ENCODE peak calls at places on chromosomes 16 and 17, in nine cellular contexts. H is body of pancreas, I is astrocyte of the spinal cord, G is AG10803, P is left ventricle myocardium inferior, E is mucosa of descending colon, B is heart right ventricle, L is hepatocyte, A is brain microvascular endothelial cell. M is an unnamed sample.
A peak's percentile ranks its signal among the peaks of the same experiment; 100 is the strongest.

GRCh38 chr16:78099372-78100161 is at the start of gene WWOX:
- DNase-seq in B (peak; percentile 96), G (peak; percentile 98), H (peak; percentile 97), I (peak; percentile 99), L (peak; percentile 98), E (peak; percentile 98), A (peak; percentile 98), P (peak; percentile 96), M (peak; percentile 98)

GRCh38 chr16:80938035-80938927 is 68.4 kb downstream of the CMC2 start:
- DNase-seq in A (peak; percentile 96), P (no peak), I (peak; percentile 98), B (peak; percentile 32), L (peak; percentile 73), G (peak; percentile 100), E (no peak), H (peak; percentile 35), M (peak; percentile 100)

GRCh38 chr16:84410361-84411138 is 42.2 kb downstream of the ATP2C2 start:
- DNase-seq in P (no peak), G (no peak), L (no peak), I (no peak), E (no peak), A (no peak), B (no peak), H (no peak), M (no peak)

GRCh38 chr16:23847938-23848337 is 12.2 kb downstream of the PRKCB start:
- DNase-seq in I (no peak), B (no peak), L (no peak), H (no peak), G (no peak), A (no peak), P (no peak), E (no peak), M (no peak)

GRCh38 chr16:80176114-80176513 is 364.7 kb upstream of the DYNLRB2 start:
- DNase-seq in L (no peak), I (no peak), B (no peak), E (no peak), G (peak; percentile 51), H (no peak), A (no peak), P (no peak), M (no peak)

GRCh38 chr16:24723663-24724062 is 5.8 kb upstream of the TNRC6A start:
- DNase-seq in I (no peak), E (no peak), L (no peak), H (no peak), B (no peak), G (no peak), A (no peak), P (no peak), M (no peak)

GRCh38 chr16:22220714-22221113 is 14.6 kb downstream of the EEF2K start:
- DNase-seq in P (peak; percentile 47), I (no peak), H (no peak), B (peak; percentile 34), E (no peak), L (no peak), A (no peak), G (no peak), M (no peak)

GRCh38 chr17:56708220-56708567 is 114.7 kb downstream of the NOG start:
- DNase-seq in L (no peak), E (no peak), G (peak; percentile 40), A (no peak), I (no peak), B (no peak), P (no peak), H (no peak), M (peak; percentile 7)

GRCh38 chr17:42017866-42018200 is 594 bp upstream of the DNAJC7 start:
- DNase-seq in B (no peak), I (no peak), H (no peak), P (no peak), G (no peak), A (no peak), E (peak; percentile 51), L (no peak), M (no peak)

GRCh38 chr16:81748476-81749198 is 30.5 kb upstream of the PLCG2 start:
- DNase-seq in B (no peak), G (no peak), H (no peak), E (no peak), A (no peak), I (no peak), L (no peak), P (no peak), M (no peak)

GRCh38 chr17:82216301-82217119 is 3.9 kb upstream of the CCDC57 start:
- DNase-seq in L (peak; percentile 17), E (peak; percentile 87), B (peak; percentile 61), P (peak; percentile 66), H (peak; percentile 91), G (peak; percentile 96), I (peak; percentile 71), A (no peak), M (peak; percentile 87)

GRCh38 chr17:1374426-1375177 is 25.4 kb downstream of the YWHAE start:
- DNase-seq in P (no peak), H (no peak), G (no peak), I (no peak), B (no peak), E (no peak), L (no peak), A (no peak), M (no peak)

GRCh38 chr16:85307552-85308364 is 195.5 kb upstream of the CIBAR2 start:
- DNase-seq in I (no peak), L (no peak), P (no peak), E (no peak), B (no peak), H (no peak), G (no peak), A (no peak), M (no peak)

GRCh38 chr16:1964506-1965471 is at the start of gene RPS2:
- DNase-seq in H (peak; percentile 100), G (peak; percentile 98), E (peak; percentile 98), P (peak; percentile 100), A (peak; percentile 99), L (peak; percentile 100), I (peak; percentile 99), B (peak; percentile 98), M (peak; percentile 99)
- H3K4me3 ChIP-seq in H (peak within 1 kb of the TSS; percentile 68), G (peak within 1 kb of the TSS; percentile 90), E (peak within 1 kb of the TSS; percentile 80), P (peak within 1 kb of the TSS; percentile 94), A (peak within 1 kb of the TSS; percentile 93), L (peak within 1 kb of the TSS; percentile 57), I (peak within 1 kb of the TSS; percentile 84), B (peak within 1 kb of the TSS; percentile 93), M (peak within 1 kb of the TSS; percentile 92)

GRCh38 chr17:80539022-80539421 is 5.6 kb upstream of the RPTOR start:
- DNase-seq in B (no peak), I (no peak), P (no peak), L (no peak), E (no peak), G (no peak), H (no peak), A (no peak), M (no peak)
- TF ChIP-seq CTCF in B (no peak), I (no peak), P (no peak), L (no peak), E (no peak), G (no peak), H (no peak), A (peak; percentile 15), M (no peak)

DNA sequence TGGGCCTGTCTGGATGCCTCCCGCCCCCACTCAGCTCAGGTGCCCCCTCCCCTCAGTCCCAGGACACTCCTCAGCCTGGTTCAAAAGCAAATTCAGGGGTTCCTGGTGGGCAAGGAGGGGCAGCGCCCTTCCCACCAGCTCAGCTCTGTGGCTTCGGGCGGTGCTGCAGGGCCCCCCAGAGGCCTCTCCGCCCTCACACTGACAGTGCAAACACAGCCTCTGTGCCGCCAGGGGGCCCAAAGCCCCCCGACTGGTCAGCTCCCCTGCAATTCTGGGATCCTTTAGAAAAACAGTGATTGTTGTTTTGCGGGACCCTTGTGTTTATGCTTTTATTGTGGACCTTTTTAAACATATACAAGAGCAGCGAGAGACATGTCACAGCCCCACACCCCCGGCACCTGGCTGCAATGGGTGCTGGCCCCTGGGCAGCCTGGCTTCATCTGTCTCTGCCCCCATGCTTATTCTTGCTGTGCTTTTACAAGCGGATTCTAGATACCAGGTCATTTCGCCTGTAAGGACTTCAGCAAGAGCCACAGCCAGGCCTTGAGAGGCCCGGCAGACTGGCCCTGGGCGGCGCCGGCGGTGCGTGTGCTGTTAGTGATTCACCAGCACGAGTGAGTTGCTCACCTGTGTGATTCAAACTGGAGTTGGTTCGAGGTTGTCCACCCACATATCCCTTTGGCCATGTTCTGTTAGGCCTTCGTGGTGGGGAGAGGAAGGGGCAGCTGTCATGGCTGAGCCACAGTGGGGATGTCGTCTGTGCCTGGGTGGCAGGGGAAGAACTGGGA is 21.2 kb downstream of the ZNF469 start:
- DNase-seq in B (no peak), H (no peak), I (no peak), E (no peak), P (no peak), A (no peak), G (no peak), L (no peak), M (no peak)
- H3K4me3 ChIP-seq in B (no peak overlapping the region), H (no peak overlapping the region), I (no peak overlapping the region), E (no peak overlapping the region), P (no peak overlapping the region), A (no peak overlapping the region), G (no peak overlapping the region), L (no peak overlapping the region), M (no peak overlapping the region)

GRCh38 chr16:66471696-66472393 is 44.8 kb downstream of the BEAN1 start:
- DNase-seq in B (no peak), I (no peak), E (no peak), A (no peak), P (no peak), G (no peak), L (no peak), H (no peak), M (no peak)
- TF ChIP-seq CTCF in B (no peak), I (no peak), E (no peak), A (peak; percentile 16), P (no peak), G (no peak), L (no peak), H (no peak), M (no peak)